ENCODE peak calls at places on chromosome 3, in nine cellular contexts. G is ELF-1; Q is activated naive CD4-positive, alpha-beta T cell; J is ACHN; W is AG08395; N is midbrain; C is C1 segment of cervical spinal cord; O is hippocampal formation; B is right cardiac atrium. V is an unnamed sample.

GRCh38 chr3:24129549-24129948 is 184.5 kb downstream of the NR1D2 start:
- DNase-seq in G (no peak), Q (no peak), J (no peak), W (no peak), N (no peak), C (no peak), O (no peak), B (no peak), V (no peak)

GRCh38 chr3:23826382-23827061 is 20.8 kb downstream of the UBE2E1 start:
- DNase-seq in G (no peak), Q (no peak), J (no peak), W (peak), N (no peak), C (peak), O (no peak), B (no peak), V (peak)

GRCh38 chr3:52609316-52609815 is 73.0 kb downstream of the UQCC5 start:
- DNase-seq in G (no peak), Q (no peak), J (no peak), W (peak), N (no peak), C (no peak), O (no peak), B (no peak), V (no peak)

GRCh38 chr3:126261037-126261436 is 80.7 kb upstream of the ALDH1L1 start:
- DNase-seq in G (peak), Q (no peak), J (peak), W (peak), N (no peak), C (no peak), O (no peak), B (peak), V (no peak)

GRCh38 chr3:88810455-88810854 is 297.0 kb upstream of the EPHA3 start:
- DNase-seq in G (no peak), Q (no peak), J (no peak), W (no peak), N (no peak), C (no peak), O (no peak), B (no peak), V (no peak)

GRCh38 chr3:142888484-142889262 is at the start of gene PCOLCE2:
- DNase-seq in G (peak), Q (no peak), J (peak), W (peak), N (no peak), C (no peak), O (no peak), B (peak), V (no peak)

GRCh38 chr3:192417012-192417411 is 310.3 kb downstream of the FGF12 start:
- DNase-seq in G (no peak), Q (no peak), J (no peak), W (no peak), N (no peak), C (no peak), O (no peak), B (no peak), V (no peak)

GRCh38 chr3:14110699-14111098 is 14.0 kb downstream of the CHCHD4 start:
- DNase-seq in G (no peak), Q (no peak), J (no peak), W (no peak), N (no peak), C (no peak), O (no peak), B (no peak), V (no peak)

GRCh38 chr3:56197991-56198390 is 270.3 kb downstream of the ERC2 start:
- DNase-seq in G (no peak), Q (no peak), J (no peak), W (no peak), N (no peak), C (no peak), O (no peak), B (no peak), V (no peak)

GRCh38 chr3:102037209-102037608 is 187.9 kb downstream of the NFKBIZ start:
- DNase-seq in G (no peak), Q (no peak), J (no peak), W (no peak), N (no peak), C (no peak), O (no peak), B (no peak), V (no peak)

GRCh38 chr3:39211332-39212130 is 19.1 kb upstream of the XIRP1 start:
- DNase-seq in G (peak), Q (no peak), J (no peak), W (no peak), N (no peak), C (no peak), O (no peak), B (no peak), V (no peak)

GRCh38 chr3:163605915-163606314 is 1472.4 kb downstream of the SI start:
- DNase-seq in G (no peak), Q (no peak), J (no peak), W (no peak), N (no peak), C (no peak), O (no peak), B (no peak), V (no peak)

GRCh38 chr3:14894085-14894484 is 53.3 kb upstream of the NR2C2 start:
- DNase-seq in G (no peak), Q (no peak), J (no peak), W (no peak), N (no peak), C (no peak), O (no peak), B (no peak), V (no peak)

GRCh38 chr3:53846134-53846850 is at the start of the genes CHDH and IL17RB:
- DNase-seq in G (peak), Q (no peak), J (peak), W (peak), N (peak), C (peak), O (peak), B (peak), V (peak)

GRCh38 chr3:42668403-42668740 is 14.9 kb downstream of the ZBTB47 start:
- DNase-seq in G (no peak), Q (no peak), J (no peak), W (no peak), N (no peak), C (no peak), O (no peak), B (peak), V (no peak)

GRCh38 chr3:24830230-24831152 is 335.8 kb upstream of the THRB start:
- DNase-seq in G (no peak), Q (peak), J (no peak), W (no peak), N (no peak), C (no peak), O (no peak), B (peak), V (no peak)

GRCh38 chr3:195240939-195241338 is 30.0 kb downstream of the XXYLT1 start:
- DNase-seq in G (no peak), Q (no peak), J (no peak), W (no peak), N (no peak), C (no peak), O (no peak), B (no peak), V (no peak)

GRCh38 chr3:62558549-62559112 is 185.3 kb upstream of the FEZF2 start:
- DNase-seq in G (peak), Q (no peak), J (peak), W (peak), N (no peak), C (no peak), O (no peak), B (no peak), V (no peak)

GRCh38 chr3:182989566-182989965 is 9.2 kb upstream of the DCUN1D1 start:
- DNase-seq in G (no peak), Q (no peak), J (no peak), W (no peak), N (no peak), C (no peak), O (no peak), B (no peak), V (no peak)

GRCh38 chr3:55485208-55485791 is 1.8 kb downstream of the WNT5A start:
- DNase-seq in G (peak), Q (no peak), J (peak), W (peak), N (peak), C (peak), O (peak), B (peak), V (peak)

GRCh38 chr3:98954242-98954641 is 52.7 kb upstream of the DCBLD2 start:
- DNase-seq in G (no peak), Q (no peak), J (no peak), W (no peak), N (no peak), C (no peak), O (no peak), B (no peak), V (no peak)

GRCh38 chr3:120113128-120114116 is 19.2 kb upstream of the GSK3B start:
- DNase-seq in G (no peak), Q (no peak), J (peak), W (peak), N (no peak), C (no peak), O (no peak), B (no peak), V (no peak)

GRCh38 chr3:147960791-147961190 is 551.6 kb downstream of the ZIC1 start:
- DNase-seq in G (no peak), Q (no peak), J (no peak), W (no peak), N (no peak), C (no peak), O (no peak), B (no peak), V (no peak)

GRCh38 chr3:141797167-141797773 is 34.1 kb downstream of the GRK7 start:
- DNase-seq in G (peak), Q (no peak), J (no peak), W (peak), N (peak), C (no peak), O (no peak), B (peak), V (peak)

GRCh38 chr3:141051641-141052569 is 758 bp downstream of the SPSB4 start:
- DNase-seq in G (peak), Q (no peak), J (peak), W (no peak), N (no peak), C (no peak), O (no peak), B (no peak), V (no peak)

GRCh38 chr3:160394009-160394392 is 5.0 kb downstream of the IFT80 start:
- DNase-seq in G (no peak), Q (no peak), J (no peak), W (no peak), N (no peak), C (no peak), O (no peak), B (no peak), V (no peak)

GRCh38 chr3:123552768-123553167 is 32.1 kb downstream of the HACD2 start:
- DNase-seq in G (no peak), Q (no peak), J (no peak), W (no peak), N (no peak), C (no peak), O (no peak), B (no peak), V (no peak)

GRCh38 chr3:59654120-59654952 is 604.5 kb upstream of the CFAP20DC start:
- DNase-seq in G (peak), Q (no peak), J (no peak), W (no peak), N (no peak), C (no peak), O (no peak), B (peak), V (no peak)

GRCh38 chr3:178284180-178284579 is 252.1 kb upstream of the KCNMB2 start:
- DNase-seq in G (no peak), Q (no peak), J (no peak), W (no peak), N (no peak), C (no peak), O (no peak), B (no peak), V (no peak)

GRCh38 chr3:186526256-186526606 is 17.9 kb downstream of the CRYGS start:
- DNase-seq in G (no peak), Q (no peak), J (no peak), W (no peak), N (no peak), C (no peak), O (no peak), B (no peak), V (no peak)

GRCh38 chr3:4976109-4976508 is 3.1 kb upstream of the BHLHE40 start:
- DNase-seq in G (peak), Q (no peak), J (peak), W (no peak), N (no peak), C (no peak), O (no peak), B (peak), V (peak)

GRCh38 chr3:9439331-9439730 is 41.9 kb downstream of the SETD5 start:
- DNase-seq in G (no peak), Q (no peak), J (no peak), W (no peak), N (no peak), C (no peak), O (no peak), B (no peak), V (no peak)

GRCh38 chr3:38397320-38397719 is 50.7 kb downstream of the XYLB start:
- DNase-seq in G (peak), Q (no peak), J (peak), W (peak), N (no peak), C (no peak), O (no peak), B (no peak), V (no peak)